ENCODE peak calls at places on chromosomes 4 and X, in seven cellular contexts. U is transverse colon, M is hepatocyte, N is mesenchymal stem cell, G is fibroblast of lung, X is spleen, H is IMR-90. K is an unnamed sample. For H3K9me3, the result is how much of the 10 kb centered on the place peaks cover.

GRCh38 chrX:129678176-129678880 is 23.6 kb upstream of the APLN start:
- DNase-seq in U (peak), M (peak), N (no peak), G (peak), X (peak), H (no peak), K (no peak)

GRCh38 chr4:168162604-168163003 is 70.3 kb downstream of the ANXA10 start:
- DNase-seq in U (no peak), M (peak), N (peak), G (no peak), X (no peak), H (peak), K (no peak)

GRCh38 chr4:129322947-129323346 is 227.0 kb downstream of the C4orf33 start:
- DNase-seq in U (no peak), M (no peak), N (no peak), G (no peak), X (no peak), H (no peak), K (no peak)

GRCh38 chr4:22500831-22501714 is 14.8 kb downstream of the ADGRA3 start:
- DNase-seq in U (peak), M (peak), N (no peak), G (no peak), X (no peak), H (peak), K (no peak)

GRCh38 chr4:143335979-143336827 is 473 bp upstream of the GAB1 start:
- DNase-seq in U (peak), M (peak), N (peak), G (peak), X (peak), H (peak), K (peak)

GRCh38 chrX:350148-350533 is 31.5 kb upstream of the GTPBP6 start:
- DNase-seq in U (no peak), M (no peak), N (no peak), G (no peak), X (peak), H (no peak), K (no peak)

GRCh38 chr4:169100656-169101055 is 90.6 kb upstream of the CBR4 start:
- DNase-seq in U (no peak), M (no peak), N (no peak), G (no peak), X (no peak), H (no peak), K (no peak)

GRCh38 chr4:141458501-141458900 is 177.9 kb upstream of the IL15 start:
- DNase-seq in U (no peak), M (no peak), N (no peak), G (peak), X (no peak), H (peak), K (no peak)

GRCh38 chrX:38110231-38110630 is 103.9 kb downstream of the SYTL5 start:
- DNase-seq in U (no peak), M (no peak), N (no peak), G (no peak), X (no peak), H (peak), K (no peak)

DNA sequence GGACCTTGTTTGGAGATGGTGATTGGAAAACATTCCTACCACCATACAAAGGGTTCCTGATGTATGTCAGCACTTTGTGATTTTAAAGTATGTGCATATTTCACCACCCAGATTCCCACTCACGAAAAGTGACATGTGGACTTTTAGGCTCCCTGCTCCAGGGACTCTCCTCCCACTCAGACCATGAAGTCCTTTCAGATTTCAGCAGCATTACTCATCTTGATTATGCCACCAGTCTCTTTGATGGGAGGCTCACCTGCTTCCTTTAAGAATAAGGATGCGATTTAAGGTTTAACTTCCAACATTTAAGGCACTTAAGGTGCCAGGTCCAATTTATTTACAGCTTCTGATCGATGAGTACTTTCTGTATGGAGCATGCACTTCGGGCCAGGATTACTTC is 204.4 kb downstream of the PPARGC1A start:
- DNase-seq in U (no peak), M (no peak), N (no peak), G (no peak), X (no peak), H (no peak), K (no peak)
- H3K27ac ChIP-seq in U (no peak), M (no peak), N (no peak), G (no peak), X (no peak), H (no peak), K (no peak)

DNA sequence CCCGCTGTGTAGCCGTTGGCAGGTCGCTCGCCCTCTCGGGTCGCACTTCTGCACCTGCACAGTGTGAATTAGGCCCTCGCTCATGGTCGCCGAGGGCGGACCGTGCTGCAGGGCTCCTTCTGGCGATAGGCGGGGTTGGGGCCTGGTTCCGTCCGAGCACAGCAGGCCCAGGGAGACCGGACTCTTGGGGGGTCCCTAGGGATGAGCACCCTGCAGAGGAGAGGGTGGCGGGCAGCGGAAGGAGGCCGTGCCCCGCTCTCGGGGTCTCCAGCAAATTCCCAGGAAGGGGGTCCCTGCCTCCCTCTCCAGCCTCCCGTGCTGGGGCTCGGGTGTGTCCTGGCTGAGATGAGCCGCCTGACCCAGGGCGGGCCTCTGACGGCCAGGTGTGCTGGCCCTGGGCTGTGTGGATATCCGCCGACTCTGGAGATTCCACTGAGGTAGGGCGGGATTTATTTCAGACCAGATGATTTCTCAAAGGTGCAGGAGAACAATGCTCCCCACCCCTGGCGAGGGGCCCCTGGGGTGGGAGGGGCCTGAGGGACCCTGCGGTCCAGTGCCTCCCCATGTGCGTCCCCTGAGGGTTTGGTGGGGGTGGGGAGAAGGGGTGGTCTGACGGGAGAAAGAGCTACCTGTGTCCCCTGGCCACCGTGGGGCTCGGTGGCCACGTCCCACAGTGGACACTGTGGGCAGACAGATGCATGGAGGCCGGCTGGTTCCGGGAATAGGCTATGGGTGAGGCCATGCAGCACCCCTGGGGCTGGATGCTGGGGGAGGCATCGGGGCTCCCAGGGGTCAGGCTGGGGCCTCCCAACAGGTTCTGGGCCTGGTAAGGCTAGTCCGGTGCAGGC is 867 bp upstream of the FAM53A start:
- DNase-seq in U (peak), M (no peak), N (no peak), G (no peak), X (peak), H (no peak), K (no peak)
- H3K4me3 ChIP-seq in U (peak), M (peak), N (peak), G (peak), X (peak), H (peak), K (peak)

GRCh38 chr4:5539584-5539983 is 168.8 kb downstream of the EVC2 start:
- DNase-seq in U (no peak), M (no peak), N (no peak), G (no peak), X (no peak), H (no peak), K (no peak)
- H3K9me3 ChIP-seq in U (under half), M (under half), N (under half), G (under half), X (under half), H (under half), K (under half)

DNA sequence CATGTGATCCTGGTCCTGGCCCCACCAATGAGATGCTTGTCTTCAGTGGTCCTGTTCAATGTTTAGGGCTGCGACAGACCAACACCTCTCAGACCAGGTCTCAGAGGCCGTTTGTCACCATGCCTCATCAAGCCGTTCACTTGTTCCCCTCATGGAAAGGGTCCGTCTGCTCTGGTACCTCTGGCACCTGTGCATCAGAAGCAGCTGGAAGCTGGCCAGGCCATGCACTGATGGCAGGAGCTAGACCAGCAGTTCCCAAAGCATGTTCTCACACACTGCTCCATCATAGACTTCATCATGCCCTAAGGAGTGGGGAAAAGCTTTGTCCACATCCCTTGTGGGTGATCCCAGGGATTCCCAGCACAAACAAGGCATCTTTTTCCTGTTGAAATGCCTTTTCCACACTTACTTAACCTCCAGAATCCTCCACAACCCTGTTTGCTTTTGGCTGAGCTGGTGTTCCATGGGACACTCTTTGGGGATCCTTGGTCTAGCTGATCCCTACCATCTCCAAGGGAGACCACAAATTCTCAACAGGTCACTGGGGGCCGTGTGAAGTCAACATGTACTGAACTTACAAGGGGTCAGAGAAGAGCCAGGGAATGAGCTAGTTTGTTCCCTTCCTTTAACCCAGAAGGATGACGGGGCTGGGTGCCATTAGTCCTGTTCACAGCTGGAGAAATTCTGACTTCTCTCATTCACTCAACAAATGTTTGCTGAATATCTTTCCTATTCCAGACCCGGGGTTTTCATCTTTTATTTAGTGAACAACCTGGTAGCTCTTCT is 21.8 kb downstream of the SH3TC1 start:
- DNase-seq in U (no peak), M (no peak), N (peak), G (peak), X (no peak), H (no peak), K (no peak)
- H3K27ac ChIP-seq in U (peak), M (peak), N (no peak), G (no peak), X (peak), H (no peak), K (no peak)

DNA sequence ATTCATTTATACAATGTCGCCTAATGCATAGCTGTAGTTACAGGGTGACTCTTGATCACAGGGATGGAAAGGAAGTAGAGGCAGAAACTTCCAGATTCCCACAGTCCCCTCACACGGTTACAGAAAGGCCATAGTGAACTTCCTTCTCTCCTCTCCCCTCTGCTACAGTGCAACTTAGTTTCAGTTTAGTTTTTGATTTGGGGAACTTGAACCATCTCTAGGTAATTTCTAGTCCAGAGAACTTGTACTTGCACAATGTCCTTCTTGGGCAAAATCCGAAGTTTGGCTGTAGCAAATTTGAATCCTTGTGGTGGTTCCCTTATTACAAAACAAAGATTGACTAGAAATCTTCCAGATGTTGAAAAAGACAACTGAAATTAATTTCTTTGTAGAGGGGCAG is 1.2 kb upstream of the BLTP1 start:
- DNase-seq in U (no peak), M (no peak), N (no peak), G (no peak), X (no peak), H (no peak), K (no peak)
- H3K4me3 ChIP-seq in U (no peak), M (no peak), N (no peak), G (no peak), X (no peak), H (no peak), K (no peak)

DNA sequence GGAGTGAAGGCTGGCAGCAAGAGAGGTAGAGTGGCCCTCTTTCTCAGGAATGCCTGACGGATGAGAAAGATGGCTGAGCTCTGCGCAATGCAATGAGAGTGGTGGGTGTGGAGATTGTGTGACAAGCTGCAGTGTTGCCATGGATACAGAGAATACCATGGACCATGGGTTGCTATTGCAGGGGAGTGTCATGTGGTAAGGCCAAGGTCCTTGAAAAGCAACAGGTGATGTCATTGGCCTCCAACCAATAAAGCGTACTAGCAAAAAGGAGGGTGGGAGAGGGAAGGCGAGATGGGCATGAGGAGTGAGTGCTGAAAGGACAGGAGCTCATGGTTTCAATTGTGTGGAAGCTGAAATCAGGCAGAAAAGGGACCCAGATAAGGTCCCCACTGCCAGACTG is 1.8 kb downstream of the PNMA5 start:
- DNase-seq in U (no peak), M (no peak), N (no peak), G (no peak), X (no peak), H (no peak), K (no peak)
- H3K9me3 ChIP-seq in U (under half), M (under half), N (under half), G (under half), X (under half), H (under half), K (under half)

GRCh38 chr4:82630079-82630478 is 68.3 kb upstream of the TMEM150C start:
- DNase-seq in U (no peak), M (no peak), N (peak), G (no peak), X (no peak), H (no peak), K (no peak)

GRCh38 chr4:82624819-82625218 is 63.0 kb upstream of the TMEM150C start:
- DNase-seq in U (no peak), M (no peak), N (no peak), G (no peak), X (no peak), H (no peak), K (no peak)

GRCh38 chr4:82626251-82626868 is 64.6 kb upstream of the TMEM150C start:
- DNase-seq in U (no peak), M (no peak), N (no peak), G (no peak), X (no peak), H (no peak), K (no peak)

GRCh38 chr4:82629238-82630000 is 67.6 kb upstream of the TMEM150C start:
- DNase-seq in U (no peak), M (no peak), N (peak), G (no peak), X (no peak), H (peak), K (no peak)
- H3K27ac ChIP-seq in U (no peak), M (no peak), N (no peak), G (no peak), X (no peak), H (no peak), K (no peak)

GRCh38 chrX:9341305-9342201 is 123.3 kb upstream of the TBL1X start:
- DNase-seq in U (peak), M (peak), N (peak), G (peak), X (peak), H (peak), K (no peak)
- H3K4me3 ChIP-seq in U (no peak), M (no peak), N (no peak), G (peak), X (no peak), H (peak), K (peak)

K was measured in AG04450.